ENCODE peak calls at places on chromosomes 13 and 19, in five cellular contexts. H is HepG2, B is HCT116, O is GM12878, Y is H1. Q is an unnamed sample.

GRCh38 chr19:37855098-37855497 is 51.3 kb downstream of the WDR87 start:
- DNase-seq in H (no peak), B (no peak), O (no peak), Y (no peak), Q (no peak)

GRCh38 chr13:64958106-64958505 is 2272.0 kb downstream of the PCDH9 start:
- DNase-seq in H (no peak), B (no peak), O (no peak), Y (no peak), Q (no peak)

GRCh38 chr19:55809381-55810058 is 22.3 kb downstream of the NLRP11 start:
- DNase-seq in H (peak), B (peak), O (no peak), Y (peak), Q (peak)

GRCh38 chr13:30714629-30715028 is 20.7 kb upstream of the ALOX5AP start:
- DNase-seq in H (no peak), B (no peak), O (no peak), Y (no peak), Q (no peak)

GRCh38 chr19:38974599-38975213 is 836 bp downstream of the FBXO17 start:
- DNase-seq in H (no peak), B (no peak), O (no peak), Y (no peak), Q (peak)

GRCh38 chr13:48275507-48275906 is 28.0 kb upstream of the RB1 start:
- DNase-seq in H (no peak), B (no peak), O (no peak), Y (no peak), Q (no peak)

GRCh38 chr19:50020481-50020880 is 4.7 kb downstream of the VRK3 start:
- DNase-seq in H (no peak), B (no peak), O (no peak), Y (no peak), Q (no peak)

GRCh38 chr13:73991884-73992283 is 142.3 kb downstream of the KLF12 start:
- DNase-seq in H (no peak), B (no peak), O (no peak), Y (no peak), Q (no peak)

GRCh38 chr13:65932587-65933239 is 1297.4 kb downstream of the PCDH9 start:
- DNase-seq in H (no peak), B (no peak), O (no peak), Y (no peak), Q (no peak)

GRCh38 chr19:36160821-36161596 is 8.8 kb upstream of the COX7A1 start:
- DNase-seq in H (no peak), B (no peak), O (no peak), Y (no peak), Q (no peak)

GRCh38 chr19:10431254-10431942 is 11.1 kb downstream of the PDE4A start:
- DNase-seq in H (no peak), B (no peak), O (peak), Y (peak), Q (peak)

GRCh38 chr19:38735257-38735686 is 9.0 kb downstream of the CAPN12 start:
- DNase-seq in H (no peak), B (no peak), O (no peak), Y (peak), Q (peak)

GRCh38 chr13:64505511-64505910 is 2724.6 kb downstream of the PCDH9 start:
- DNase-seq in H (no peak), B (no peak), O (no peak), Y (no peak), Q (no peak)

GRCh38 chr19:4962085-4962619 is 6.8 kb upstream of the KDM4B start:
- DNase-seq in H (no peak), B (no peak), O (no peak), Y (no peak), Q (no peak)

GRCh38 chr19:4583961-4584669 is 24.6 kb upstream of the SEMA6B start:
- DNase-seq in H (peak), B (no peak), O (no peak), Y (peak), Q (peak)

GRCh38 chr19:35266149-35266903 is 2.4 kb upstream of the USF2 start:
- DNase-seq in H (no peak), B (no peak), O (no peak), Y (no peak), Q (no peak)

GRCh38 chr13:71864094-71864980 is 2.7 kb downstream of the DACH1 start:
- DNase-seq in H (no peak), B (no peak), O (no peak), Y (peak), Q (peak)

GRCh38 chr13:23898101-23898500 is 799 bp upstream of the C1QTNF9B start:
- DNase-seq in H (no peak), B (no peak), O (no peak), Y (no peak), Q (no peak)

GRCh38 chr19:38528931-38529330 is 88.8 kb downstream of the MAP4K1 start:
- DNase-seq in H (no peak), B (no peak), O (no peak), Y (no peak), Q (no peak)

GRCh38 chr13:110648848-110649421 is 33.6 kb downstream of the NAXD start:
- DNase-seq in H (no peak), B (no peak), O (no peak), Y (peak), Q (no peak)

GRCh38 chr13:77299587-77299986 is 27.3 kb downstream of the MYCBP2 start:
- DNase-seq in H (no peak), B (no peak), O (no peak), Y (no peak), Q (no peak)

GRCh38 chr19:3458595-3459284 is 21.6 kb downstream of the SMIM24 start:
- DNase-seq in H (no peak), B (no peak), O (no peak), Y (no peak), Q (no peak)

GRCh38 chr13:49938921-49939320 is 2.8 kb upstream of the SPRYD7 start:
- DNase-seq in H (peak), B (no peak), O (no peak), Y (no peak), Q (no peak)

GRCh38 chr19:31502536-31503170 is 153.4 kb upstream of the TSHZ3 start:
- DNase-seq in H (no peak), B (no peak), O (no peak), Y (peak), Q (no peak)

GRCh38 chr19:17205237-17206140 is 9.7 kb upstream of the USE1 start:
- DNase-seq in H (peak), B (no peak), O (no peak), Y (peak), Q (peak)

GRCh38 chr13:29474991-29475390 is 120.5 kb downstream of the SLC7A1 start:
- DNase-seq in H (no peak), B (no peak), O (no peak), Y (no peak), Q (no peak)

GRCh38 chr19:15330801-15331418 is 1.4 kb downstream of the BRD4 start:
- DNase-seq in H (no peak), B (no peak), O (no peak), Y (no peak), Q (no peak)

GRCh38 chr13:102913924-102914628 is 68.2 kb downstream of the ERCC5 start:
- DNase-seq in H (no peak), B (no peak), O (no peak), Y (no peak), Q (no peak)

GRCh38 chr13:26584713-26585112 is 27.2 kb downstream of the WASF3 start:
- DNase-seq in H (no peak), B (no peak), O (no peak), Y (no peak), Q (no peak)

GRCh38 chr13:49693191-49693733 is 2.0 kb upstream of the EBPL start:
- DNase-seq in H (no peak), B (no peak), O (no peak), Y (no peak), Q (no peak)

GRCh38 chr13:113532156-113532806 is 41.8 kb upstream of the DCUN1D2 start:
- DNase-seq in H (no peak), B (no peak), O (no peak), Y (peak), Q (no peak)

GRCh38 chr13:44795176-44795575 is 194.1 kb downstream of the NUFIP1 start:
- DNase-seq in H (no peak), B (no peak), O (no peak), Y (no peak), Q (no peak)

GRCh38 chr19:8640402-8641004 is 10.1 kb downstream of the NFILZ start:
- DNase-seq in H (peak), B (no peak), O (no peak), Y (no peak), Q (no peak)

GRCh38 chr13:93116809-93117208 is 109.8 kb upstream of the GPC6 start:
- DNase-seq in H (peak), B (no peak), O (no peak), Y (no peak), Q (no peak)

GRCh38 chr13:28001837-28002473 is 13.5 kb upstream of the URAD start:
- DNase-seq in H (no peak), B (no peak), O (no peak), Y (no peak), Q (no peak)

GRCh38 chr13:100138859-100139491 is 50.1 kb downstream of the PCCA start:
- DNase-seq in H (no peak), B (no peak), O (no peak), Y (no peak), Q (no peak)

GRCh38 chr19:45767881-45768643 is 990 bp downstream of the SIX5 start:
- DNase-seq in H (peak), B (no peak), O (no peak), Y (peak), Q (peak)

DNA sequence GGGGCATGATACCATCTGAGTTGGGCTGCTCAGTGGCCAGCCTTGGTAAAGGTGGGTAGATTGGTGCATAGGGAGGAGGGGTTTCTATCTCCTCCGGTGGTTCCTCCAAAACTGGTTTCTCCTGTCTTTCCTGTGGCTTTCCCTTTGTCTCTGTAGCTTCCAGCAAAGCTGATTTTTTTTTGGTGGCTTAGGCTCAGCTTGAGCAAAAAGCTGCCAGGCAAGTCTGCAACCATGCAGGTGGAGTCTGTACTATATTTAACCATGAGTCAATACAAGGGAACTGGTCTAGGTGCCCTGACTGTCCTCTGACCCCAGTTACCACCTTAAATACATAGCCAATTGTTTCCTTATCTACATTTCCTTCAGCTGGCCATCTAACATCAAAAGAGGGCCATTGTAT is 64.0 kb upstream of the ZNF681 start:
- DNase-seq in H (no peak), B (no peak), O (no peak), Y (no peak), Q (no peak)
- TF ChIP-seq SRF in H (no peak), B (no peak), O (no peak), Y (no peak), Q (no peak)

GRCh38 chr19:48295458-48295857 is 25.6 kb downstream of the ZNF114 start:
- DNase-seq in H (peak), B (no peak), O (no peak), Y (no peak), Q (no peak)

GRCh38 chr19:48290341-48290922 is 20.6 kb downstream of the ZNF114 start:
- DNase-seq in H (no peak), B (no peak), O (no peak), Y (peak), Q (peak)

GRCh38 chr19:48287748-48288147 is 17.9 kb downstream of the ZNF114 start:
- DNase-seq in H (no peak), B (no peak), O (no peak), Y (no peak), Q (no peak)

GRCh38 chr19:48292798-48293197 is 22.9 kb downstream of the ZNF114 start:
- DNase-seq in H (no peak), B (no peak), O (no peak), Y (no peak), Q (no peak)

DNA sequence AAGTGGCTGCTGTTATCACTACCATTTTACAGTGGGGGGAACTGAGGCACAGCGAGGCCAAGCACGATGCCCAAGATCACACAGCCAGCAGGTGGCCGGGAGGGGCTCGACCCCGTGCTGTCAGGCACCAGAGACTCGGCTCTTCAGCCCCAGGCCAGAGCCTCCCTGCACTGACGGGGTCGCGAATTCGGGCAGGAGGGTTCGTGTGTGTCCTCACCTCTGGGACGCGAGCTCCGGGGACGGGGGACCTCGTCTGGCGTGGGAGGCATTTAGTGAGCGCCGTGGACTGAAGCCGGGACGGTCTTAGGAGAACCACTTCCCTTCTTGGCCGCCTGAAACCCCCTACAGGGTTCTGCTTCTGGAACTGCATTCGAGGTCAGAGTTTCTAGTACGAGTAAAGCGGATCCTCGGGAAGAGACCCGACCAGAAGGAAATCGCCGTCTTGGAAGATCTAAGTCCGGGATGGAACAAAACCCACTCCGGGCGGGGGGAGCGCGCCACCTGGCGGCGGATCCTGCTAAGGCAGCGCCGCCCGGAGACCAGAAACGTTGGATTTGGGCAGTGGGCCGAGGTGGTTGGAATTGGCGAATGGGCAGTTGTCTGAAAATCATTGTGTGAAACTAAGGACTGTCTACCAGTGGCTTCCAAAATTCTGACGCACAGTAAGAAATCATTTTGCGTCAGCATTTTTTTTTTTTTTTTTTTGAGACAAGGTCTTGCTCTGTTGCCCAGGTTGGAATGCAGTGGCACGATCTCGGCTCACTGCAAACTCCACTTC is 21.2 kb downstream of the ZNF114 start:
- DNase-seq in H (no peak), B (no peak), O (no peak), Y (peak), Q (peak)
- TF ChIP-seq SRF in H (no peak), B (no peak), O (no peak), Y (no peak), Q (no peak)

GRCh38 chr13:33150146-33150545 is 133.9 kb downstream of the KL start:
- DNase-seq in H (peak), B (no peak), O (no peak), Y (no peak), Q (no peak)

GRCh38 chr13:33153421-33154381 is 131.9 kb downstream of the STARD13 start:
- DNase-seq in H (peak), B (no peak), O (no peak), Y (no peak), Q (no peak)

GRCh38 chr13:33154911-33155310 is 130.6 kb downstream of the STARD13 start:
- DNase-seq in H (no peak), B (no peak), O (no peak), Y (no peak), Q (no peak)

GRCh38 chr13:33150662-33151061 is 134.4 kb downstream of the KL start:
- DNase-seq in H (no peak), B (no peak), O (peak), Y (no peak), Q (no peak)

GRCh38 chr13:33152389-33152788 is 133.2 kb downstream of the STARD13 start:
- DNase-seq in H (no peak), B (no peak), O (no peak), Y (no peak), Q (no peak)
- TF ChIP-seq SRF in H (no peak), B (no peak), O (no peak), Y (no peak), Q (no peak)

GRCh38 chr13:95643814-95644598 is 500 bp downstream of the DZIP1 start:
- DNase-seq in H (peak), B (no peak), O (no peak), Y (peak), Q (no peak)
- TF ChIP-seq SRF in H (no peak), B (no peak), O (no peak), Y (no peak), Q (no peak)

GRCh38 chr19:52896431-52897148 is 845 bp downstream of the ZNF320 start:
- DNase-seq in H (no peak), B (no peak), O (no peak), Y (peak), Q (peak)

GRCh38 chr19:52901842-52902241 is 4.4 kb upstream of the ZNF320 start:
- DNase-seq in H (peak), B (no peak), O (no peak), Y (no peak), Q (no peak)

GRCh38 chr19:52898101-52898500 is 666 bp upstream of the ZNF320 start:
- DNase-seq in H (no peak), B (no peak), O (no peak), Y (peak), Q (no peak)

DNA sequence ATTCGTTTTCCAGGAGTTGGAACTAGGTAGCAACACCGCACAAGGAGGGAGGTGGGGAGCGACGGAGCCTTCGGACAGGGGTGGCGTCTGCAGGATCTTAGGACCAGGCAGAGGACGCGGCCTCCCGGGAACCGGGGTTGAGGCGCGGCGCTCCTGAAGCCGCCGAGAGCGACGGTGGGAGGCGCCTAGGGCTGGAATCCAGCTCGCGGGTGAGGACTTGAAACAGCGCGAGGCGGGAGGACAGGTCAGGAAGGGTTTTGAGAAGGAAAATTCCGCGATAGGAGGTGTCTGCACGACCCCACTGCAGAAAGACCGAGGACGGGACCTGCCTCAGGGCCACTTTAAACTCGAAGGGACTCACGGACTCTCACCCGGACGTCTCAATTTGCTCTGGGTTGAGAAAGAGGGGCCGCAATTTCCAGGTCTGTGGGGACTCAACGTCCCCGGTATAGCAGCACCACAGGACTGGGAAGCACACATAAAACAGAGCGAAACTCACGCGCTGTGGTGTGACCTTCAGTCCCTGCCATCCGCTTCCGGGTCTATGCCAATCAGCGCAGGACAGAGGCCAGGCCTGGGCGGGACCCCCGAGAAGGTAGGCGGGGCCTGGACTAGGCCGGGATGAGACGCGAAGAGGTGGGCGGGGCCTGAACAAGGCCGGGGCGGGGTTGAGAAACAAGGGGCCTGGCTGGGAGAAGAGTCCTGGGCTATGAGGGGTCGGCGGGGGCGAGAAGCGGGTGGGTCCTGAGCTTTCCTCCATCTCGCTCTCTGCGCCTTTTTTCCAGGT is at the start of gene ZNF320:
- DNase-seq in H (no peak), B (peak), O (peak), Y (peak), Q (peak)
- TF ChIP-seq SRF in H (no peak), B (no peak), O (no peak), Y (no peak), Q (no peak)